ENCODE peak calls at places on chromosomes 13 and 19, in four cellular contexts. E, W, H and U are unnamed samples.

GRCh38 chr19:49930483-49931011 is 1.2 kb upstream of the NUP62 start:
- DNase-seq in E (no peak), W (peak; percentile 74), H (no peak), U (no peak)

GRCh38 chr19:17220207-17220758 is 5.1 kb downstream of the USE1 start:
- DNase-seq in E (no peak), W (peak; percentile 69), H (no peak), U (no peak)

GRCh38 chr13:112071011-112071901 is 4.3 kb downstream of the SOX1 start:
- DNase-seq in E (no peak), W (no peak), H (no peak), U (no peak)

GRCh38 chr19:39823693-39824092 is 10.3 kb downstream of the DYRK1B start:
- DNase-seq in E (no peak), W (no peak), H (no peak), U (no peak)

GRCh38 chr19:30666301-30666803 is 294.2 kb downstream of the ZNF536 start:
- DNase-seq in E (peak; percentile 16), W (peak; percentile 64), H (no peak), U (no peak)

GRCh38 chr19:47074621-47075020 is 26.2 kb upstream of the TMEM160 start:
- DNase-seq in E (no peak), W (no peak), H (no peak), U (no peak)

GRCh38 chr19:15841875-15842569 is 26.6 kb upstream of the OR10H1 start:
- DNase-seq in E (no peak), W (no peak), H (no peak), U (no peak)

GRCh38 chr13:66329988-66330429 is 900.1 kb downstream of the PCDH9 start:
- DNase-seq in E (no peak), W (no peak), H (no peak), U (no peak)

GRCh38 chr13:72952529-72953141 is 106.2 kb upstream of the KLF5 start:
- DNase-seq in E (no peak), W (no peak), H (no peak), U (no peak)

GRCh38 chr19:54035215-54036178 is 28.2 kb downstream of the VSTM1 start:
- DNase-seq in E (peak; percentile 59), W (no peak), H (no peak), U (no peak)

GRCh38 chr19:17088552-17088951 is 13.0 kb downstream of the MYO9B start:
- DNase-seq in E (no peak), W (no peak), H (no peak), U (no peak)

GRCh38 chr13:80276371-80277289 is 64.3 kb downstream of the SPRY2 start:
- DNase-seq in E (no peak), W (no peak), H (no peak), U (peak; percentile 50)

DNA sequence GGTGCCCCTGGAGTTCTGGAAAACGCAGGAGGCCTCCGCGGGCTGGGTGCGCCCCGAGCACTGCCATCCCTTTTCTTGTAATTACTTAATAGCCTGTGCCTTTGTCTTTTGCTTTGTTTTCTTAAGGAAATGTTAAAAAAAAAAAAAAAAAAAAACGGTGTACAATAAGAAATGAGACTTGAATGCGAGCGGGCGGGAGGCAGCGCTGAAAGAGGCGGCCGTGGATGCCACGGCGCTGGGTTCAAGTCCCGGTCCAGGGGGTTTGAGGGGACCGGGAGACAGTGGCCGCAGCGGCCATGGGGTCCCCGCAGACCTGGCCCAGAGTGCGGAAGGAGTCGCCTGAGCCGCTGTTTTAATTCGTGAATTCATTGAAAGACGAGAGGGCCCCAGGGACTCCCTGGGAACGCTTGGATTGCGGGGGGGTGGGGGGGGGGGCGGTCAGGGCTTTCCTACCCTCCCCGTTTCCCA is 349.1 kb upstream of the ARGLU1 start:
- DNase-seq in E (no peak), W (no peak), H (no peak), U (no peak)
- H3K4me3 ChIP-seq in E (no peak overlapping the region), W (peak overlapping the region; percentile 67), H (no peak overlapping the region), U (peak overlapping the region; percentile 70)

GRCh38 chr13:32407854-32408253 is 20.1 kb downstream of the N4BP2L1 start:
- DNase-seq in E (no peak), W (no peak), H (no peak), U (no peak)

GRCh38 chr13:32413284-32413683 is 14.6 kb downstream of the N4BP2L1 start:
- DNase-seq in E (no peak), W (no peak), H (no peak), U (no peak)

GRCh38 chr13:32408296-32408998 is 19.5 kb downstream of the N4BP2L1 start:
- DNase-seq in E (no peak), W (no peak), H (no peak), U (no peak)

GRCh38 chr13:32409561-32410440 is 18.1 kb downstream of the N4BP2L1 start:
- DNase-seq in E (no peak), W (peak; percentile 77), H (no peak), U (no peak)

GRCh38 chr13:32408999-32409313 is 19.0 kb downstream of the N4BP2L1 start:
- DNase-seq in E (no peak), W (no peak), H (no peak), U (no peak)
- H3K27ac ChIP-seq in E (no peak overlapping the region), W (no peak overlapping the region), H (no peak overlapping the region), U (no peak overlapping the region)

GRCh38 chr13:44819762-44820161 is 169.5 kb downstream of the NUFIP1 start:
- DNase-seq in E (no peak), W (no peak), H (no peak), U (no peak)
- H3K4me3 ChIP-seq in E (no peak overlapping the region), W (no peak overlapping the region), H (no peak overlapping the region), U (no peak overlapping the region)

GRCh38 chr13:57633141-57633949 is 1.8 kb downstream of the PCDH17 start:
- DNase-seq in E (no peak), W (peak; percentile 74), H (no peak), U (peak; percentile 91)
- H3K27ac ChIP-seq in E (no peak overlapping the region), W (no peak overlapping the region), H (no peak overlapping the region), U (peak overlapping the region; percentile 70)

GRCh38 chr13:26560456-26560855 is 3.0 kb downstream of the WASF3 start:
- DNase-seq in E (no peak), W (no peak), H (no peak), U (no peak)
- H3K4me3 ChIP-seq in E (no peak overlapping the region), W (no peak overlapping the region), H (no peak overlapping the region), U (no peak overlapping the region)

DNA sequence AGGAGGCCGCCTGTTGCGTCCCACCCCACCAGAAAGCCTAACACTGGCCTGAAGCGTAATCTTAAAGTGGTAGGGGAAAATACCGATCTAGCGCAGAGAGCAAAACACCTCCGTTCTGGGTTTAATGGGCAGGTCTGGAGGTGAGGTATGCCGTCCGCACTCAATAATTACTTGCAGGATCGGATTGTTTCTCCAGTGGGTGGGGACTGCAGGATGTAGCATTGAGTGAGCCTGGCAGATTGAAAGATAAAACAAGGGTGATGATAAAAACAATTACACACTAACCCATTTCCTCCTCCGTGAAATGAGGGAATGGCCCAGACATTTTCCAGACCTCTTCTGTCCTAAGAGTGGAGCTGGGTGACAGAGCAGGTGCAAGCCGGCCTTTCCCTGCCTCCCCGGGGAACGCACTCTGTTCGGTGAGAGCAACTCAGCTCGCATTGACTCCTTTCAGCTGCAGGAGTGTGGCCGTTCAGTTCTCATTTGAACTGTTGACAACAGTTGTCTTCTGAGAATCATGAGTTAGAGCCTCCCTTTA is 110.2 kb upstream of the DOCK9 start:
- DNase-seq in E (no peak), W (no peak), H (no peak), U (no peak)
- H3K27ac ChIP-seq in E (peak overlapping the region; percentile 81), W (peak overlapping the region; percentile 83), H (peak overlapping the region; percentile 96), U (peak overlapping the region; percentile 97)

DNA sequence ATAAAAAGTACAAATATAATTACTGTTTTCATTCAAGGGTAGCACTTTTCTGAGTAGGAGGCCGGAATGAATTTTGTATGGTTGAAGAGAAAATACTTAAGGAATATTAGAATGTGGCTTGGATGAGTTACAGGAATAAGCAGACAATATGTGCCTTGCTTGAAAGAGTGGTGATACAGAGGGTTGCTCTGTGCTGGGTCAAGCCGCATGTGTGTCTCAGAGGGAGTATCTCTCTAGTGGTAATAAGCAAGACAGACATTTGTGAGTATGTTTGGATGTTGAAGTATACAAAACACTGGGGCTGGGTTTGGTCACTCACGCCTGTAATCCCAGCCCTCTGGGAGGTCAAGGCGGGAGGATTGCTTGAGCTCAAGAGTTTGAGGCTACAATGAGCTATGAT is 103.9 kb downstream of the LMO7 start:
- DNase-seq in E (no peak), W (no peak), H (no peak), U (no peak)
- H3K4me3 ChIP-seq in E (no peak overlapping the region), W (no peak overlapping the region), H (no peak overlapping the region), U (no peak overlapping the region)

DNA sequence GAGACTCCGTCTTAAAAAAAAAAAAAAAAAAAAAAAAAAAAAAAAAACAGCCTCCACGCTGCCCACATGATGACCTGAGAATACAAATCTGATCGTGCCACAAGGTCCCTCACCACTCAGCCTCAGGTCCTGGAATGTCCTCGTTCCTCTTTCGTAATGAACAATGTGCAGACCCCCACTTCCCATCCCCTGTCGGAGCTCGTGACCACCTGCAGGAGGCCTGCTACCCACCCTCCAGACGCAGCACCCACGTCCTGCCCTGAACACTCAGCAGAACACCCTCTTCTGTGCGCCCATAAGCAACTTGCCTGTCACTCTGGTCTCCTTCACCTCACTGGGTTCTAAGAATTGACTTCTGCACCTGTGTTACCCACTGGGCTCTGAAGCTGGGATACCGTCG is 166.4 kb downstream of the KATNAL1 start:
- DNase-seq in E (no peak), W (no peak), H (no peak), U (no peak)
- H3K27ac ChIP-seq in E (no peak overlapping the region), W (no peak overlapping the region), H (no peak overlapping the region), U (no peak overlapping the region)